ENCODE peak calls at places on chromosome 5, in five cellular contexts. One of them, this sample, is unnamed.
A peak's percentile ranks its signal among the peaks of the same experiment; 100 is the strongest.

GRCh38 chr5:78162253-78162862 is 132.1 kb downstream of the AP3B1 start:
- DNase-seq in H1: no peak
- DNase-seq in IMR-90: peak; percentile 44
- DNase-seq in mesenchymal stem cell: peak; percentile 28
- DNase-seq in neuronal stem cell: peak; percentile 17
- DNase-seq in this sample: peak; percentile 50

GRCh38 chr5:127872494-127872893 is 169.3 kb downstream of the CCDC192 start:
- DNase-seq in H1: no peak
- DNase-seq in IMR-90: no peak
- DNase-seq in mesenchymal stem cell: no peak
- DNase-seq in neuronal stem cell: no peak
- DNase-seq in this sample: no peak

GRCh38 chr5:33257807-33258491 is 182.8 kb upstream of the TARS1 start:
- DNase-seq in H1: no peak
- DNase-seq in IMR-90: peak; percentile 89
- DNase-seq in mesenchymal stem cell: peak; percentile 68
- DNase-seq in neuronal stem cell: no peak
- DNase-seq in this sample: peak; percentile 5

GRCh38 chr5:21070871-21071270 is 1082.9 kb upstream of the CDH18 start:
- DNase-seq in H1: no peak
- DNase-seq in IMR-90: no peak
- DNase-seq in mesenchymal stem cell: no peak
- DNase-seq in neuronal stem cell: no peak
- DNase-seq in this sample: no peak

GRCh38 chr5:64784451-64785025 is 15.8 kb downstream of the CWC27 start:
- DNase-seq in H1: no peak
- DNase-seq in IMR-90: peak; percentile 86
- DNase-seq in mesenchymal stem cell: peak; percentile 80
- DNase-seq in neuronal stem cell: peak; percentile 75
- DNase-seq in this sample: peak; percentile 91

GRCh38 chr5:158074992-158075769 is 216.2 kb upstream of the CLINT1 start:
- DNase-seq in H1: peak; percentile 17
- DNase-seq in IMR-90: peak; percentile 61
- DNase-seq in mesenchymal stem cell: peak; percentile 61
- DNase-seq in neuronal stem cell: peak; percentile 57
- DNase-seq in this sample: peak; percentile 44

GRCh38 chr5:114407783-114408182 is 45.9 kb downstream of the KCNN2 start:
- DNase-seq in H1: no peak
- DNase-seq in IMR-90: no peak
- DNase-seq in mesenchymal stem cell: no peak
- DNase-seq in neuronal stem cell: no peak
- DNase-seq in this sample: no peak

GRCh38 chr5:100026601-100027000 is 508.6 kb upstream of the FAM174A start:
- DNase-seq in H1: no peak
- DNase-seq in IMR-90: no peak
- DNase-seq in mesenchymal stem cell: no peak
- DNase-seq in neuronal stem cell: no peak
- DNase-seq in this sample: no peak

GRCh38 chr5:14168139-14168792 is 25.1 kb downstream of the TRIO start:
- DNase-seq in H1: no peak
- DNase-seq in IMR-90: peak; percentile 51
- DNase-seq in mesenchymal stem cell: peak; percentile 65
- DNase-seq in neuronal stem cell: no peak
- DNase-seq in this sample: no peak

DNA sequence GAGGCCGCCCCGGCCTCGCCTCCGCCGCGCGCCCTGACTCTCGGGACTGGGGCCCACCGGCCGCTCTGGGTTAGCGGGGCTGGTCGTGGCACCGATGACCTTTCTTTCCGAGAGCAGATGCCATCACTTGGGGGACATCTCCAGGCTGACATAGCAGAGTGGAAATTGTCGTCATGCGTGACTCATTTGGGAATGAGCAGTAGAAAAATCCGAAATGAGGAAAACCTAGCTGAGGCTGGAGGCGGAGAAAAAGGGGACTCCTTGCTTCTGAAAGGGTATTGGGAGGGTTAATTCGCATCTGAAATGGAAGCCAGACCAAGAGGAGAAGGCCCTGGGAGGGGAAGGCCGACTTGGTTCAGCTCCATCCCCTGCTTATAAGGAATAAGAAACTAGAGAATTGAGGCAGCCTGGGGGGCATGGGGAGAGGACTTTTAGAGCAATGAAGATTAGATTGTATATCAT is 391 bp upstream of the ELOVL7 start:
- DNase-seq in H1: no peak
- DNase-seq in IMR-90: peak; percentile 29
- DNase-seq in mesenchymal stem cell: peak; percentile 76
- DNase-seq in neuronal stem cell: no peak
- DNase-seq in this sample: peak; percentile 24
- H3K14ac ChIP-seq in H1: no peak overlapping the region
- H3K14ac ChIP-seq in IMR-90: no peak overlapping the region
- H3K14ac ChIP-seq in mesenchymal stem cell: no peak overlapping the region
- H3K14ac ChIP-seq in neuronal stem cell: no peak overlapping the region
- H3K14ac ChIP-seq in this sample: no peak overlapping the region

DNA sequence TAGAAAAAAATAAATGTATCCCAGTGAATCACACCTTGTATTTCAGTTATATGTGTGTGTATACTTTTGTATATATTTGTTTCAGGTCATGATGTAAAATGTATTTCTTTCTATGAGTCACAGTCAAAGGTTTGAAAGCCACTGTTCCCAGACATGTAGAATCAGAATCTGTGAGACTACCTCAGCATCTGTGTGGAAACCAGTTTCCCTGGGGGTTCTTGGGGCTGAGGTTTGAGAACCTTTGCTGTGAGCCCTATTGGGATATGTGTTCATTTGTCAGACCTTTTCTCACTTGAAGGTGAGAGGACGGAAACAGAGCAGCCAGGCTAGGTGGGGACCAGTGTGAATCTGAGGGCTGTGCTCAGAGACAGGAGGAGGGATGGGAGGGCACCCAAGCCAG is 78.7 kb upstream of the SAP30L start:
- DNase-seq in H1: no peak
- DNase-seq in IMR-90: peak; percentile 87
- DNase-seq in mesenchymal stem cell: peak; percentile 68
- DNase-seq in neuronal stem cell: no peak
- DNase-seq in this sample: no peak
- H4K91ac ChIP-seq in H1: no peak overlapping the region
- H4K91ac ChIP-seq in IMR-90: peak overlapping the region; percentile 94
- H4K91ac ChIP-seq in mesenchymal stem cell: peak overlapping the region; percentile 89
- H4K91ac ChIP-seq in neuronal stem cell: peak overlapping the region; percentile 34
- H4K91ac ChIP-seq in this sample: peak overlapping the region; percentile 99

DNA sequence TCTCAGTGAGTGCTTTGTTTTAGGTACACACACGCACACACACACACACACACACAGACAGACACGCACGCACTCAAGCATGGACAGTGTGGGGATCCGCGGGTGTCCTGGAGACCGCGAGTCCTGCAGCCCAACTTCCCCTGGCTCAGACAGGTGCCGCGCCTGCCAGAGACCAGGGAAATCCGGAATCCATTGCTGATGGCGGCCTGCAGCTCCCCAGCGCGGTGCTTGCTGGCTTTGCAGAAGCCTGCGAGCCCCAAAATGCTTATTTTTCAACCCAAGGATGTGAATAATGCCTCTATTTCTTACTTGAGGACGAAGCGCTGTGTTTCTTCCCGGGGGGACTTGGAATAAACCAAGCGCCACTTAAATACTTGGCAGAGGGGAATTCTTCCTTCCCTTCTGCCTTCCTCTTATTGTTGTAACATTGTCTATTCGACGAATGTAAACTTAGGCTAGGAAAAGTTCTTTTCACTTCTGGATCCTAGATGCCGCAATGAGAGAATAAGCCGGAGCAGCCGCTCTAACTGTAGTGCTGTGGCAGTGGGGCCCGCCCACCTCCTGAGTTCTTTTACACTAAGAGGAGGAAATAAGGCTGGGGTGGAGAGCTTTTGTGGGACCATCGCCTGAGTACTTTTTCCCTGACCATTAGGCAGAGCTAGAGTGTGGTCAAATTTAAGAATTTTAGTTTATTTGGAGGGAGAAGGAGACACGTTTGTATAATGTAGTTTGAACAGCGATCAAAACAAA is 804 bp downstream of the ITGA2 start:
- DNase-seq in H1: no peak
- DNase-seq in IMR-90: peak; percentile 60
- DNase-seq in mesenchymal stem cell: peak; percentile 62
- DNase-seq in neuronal stem cell: peak; percentile 14
- DNase-seq in this sample: no peak
- H3K4me3 ChIP-seq in H1: peak overlapping the region; percentile 88
- H3K4me3 ChIP-seq in IMR-90: peak overlapping the region; percentile 93
- H3K4me3 ChIP-seq in mesenchymal stem cell: peak overlapping the region; percentile 86
- H3K4me3 ChIP-seq in neuronal stem cell: peak overlapping the region; percentile 94
- H3K4me3 ChIP-seq in this sample: peak overlapping the region; percentile 89

GRCh38 chr5:132463808-132464154 is 26.8 kb downstream of the IRF1 start:
- DNase-seq in H1: no peak
- DNase-seq in IMR-90: no peak
- DNase-seq in mesenchymal stem cell: no peak
- DNase-seq in neuronal stem cell: no peak
- DNase-seq in this sample: no peak
- H3K14ac ChIP-seq in H1: no peak overlapping the region
- H3K14ac ChIP-seq in IMR-90: peak overlapping the region; percentile 84
- H3K14ac ChIP-seq in mesenchymal stem cell: no peak overlapping the region
- H3K14ac ChIP-seq in neuronal stem cell: no peak overlapping the region
- H3K14ac ChIP-seq in this sample: no peak overlapping the region

GRCh38 chr5:51622161-51622790 is 239.0 kb downstream of the ISL1 start:
- DNase-seq in H1: no peak
- DNase-seq in IMR-90: no peak
- DNase-seq in mesenchymal stem cell: no peak
- DNase-seq in neuronal stem cell: no peak
- DNase-seq in this sample: no peak
- H4K91ac ChIP-seq in H1: no peak overlapping the region
- H4K91ac ChIP-seq in IMR-90: no peak overlapping the region
- H4K91ac ChIP-seq in mesenchymal stem cell: no peak overlapping the region
- H4K91ac ChIP-seq in neuronal stem cell: no peak overlapping the region
- H4K91ac ChIP-seq in this sample: peak overlapping the region; percentile 13